ENCODE peak calls at places on chromosomes 5 and 9, in four cellular contexts. One of them, this sample, is unnamed.
A peak's percentile ranks its signal among the peaks of the same experiment; 100 is the strongest.

GRCh38 chr5:57681942-57682341 is 199.3 kb upstream of the ACTBL2 start:
- DNase-seq in coronary artery: no peak
- DNase-seq in spleen: no peak
- DNase-seq in OCI-LY7: no peak
- DNase-seq in this sample: no peak

GRCh38 chr5:50945139-50945538 is 278.7 kb downstream of the PARP8 start:
- DNase-seq in OCI-LY7: no peak
- DNase-seq in spleen: no peak
- DNase-seq in coronary artery: no peak
- DNase-seq in this sample: no peak

GRCh38 chr5:53406630-53407316 is 73.7 kb upstream of the FST start:
- DNase-seq in OCI-LY7: no peak
- DNase-seq in coronary artery: no peak
- DNase-seq in spleen: no peak
- DNase-seq in this sample: no peak

GRCh38 chr9:130930132-130930803 is 8.8 kb downstream of the FIBCD1 start:
- DNase-seq in coronary artery: no peak
- DNase-seq in spleen: no peak
- DNase-seq in OCI-LY7: no peak
- DNase-seq in this sample: no peak

GRCh38 chr5:141182248-141182647 is at the start of gene PCDHB16:
- DNase-seq in coronary artery: no peak
- DNase-seq in OCI-LY7: no peak
- DNase-seq in spleen: no peak
- DNase-seq in this sample: peak; percentile 7

GRCh38 chr9:18159254-18159653 is 314.7 kb upstream of the ADAMTSL1 start:
- DNase-seq in spleen: no peak
- DNase-seq in coronary artery: no peak
- DNase-seq in OCI-LY7: no peak
- DNase-seq in this sample: no peak

GRCh38 chr5:167030500-167031120 is 1260.8 kb upstream of the WWC1 start:
- DNase-seq in OCI-LY7: no peak
- DNase-seq in spleen: no peak
- DNase-seq in coronary artery: no peak
- DNase-seq in this sample: peak; percentile 16

GRCh38 chr5:140340605-140341004 is 5.8 kb downstream of the HBEGF start:
- DNase-seq in coronary artery: no peak
- DNase-seq in spleen: no peak
- DNase-seq in OCI-LY7: no peak
- DNase-seq in this sample: no peak

GRCh38 chr9:126715382-126715781 is 89.5 kb upstream of the ZBTB43 start:
- DNase-seq in coronary artery: no peak
- DNase-seq in spleen: no peak
- DNase-seq in OCI-LY7: no peak
- DNase-seq in this sample: no peak

GRCh38 chr5:33794550-33795300 is 97.1 kb downstream of the ADAMTS12 start:
- DNase-seq in OCI-LY7: no peak
- DNase-seq in spleen: no peak
- DNase-seq in coronary artery: no peak
- DNase-seq in this sample: no peak

GRCh38 chr5:5767286-5767928 is 344.9 kb downstream of the ICE1 start:
- DNase-seq in coronary artery: no peak
- DNase-seq in spleen: no peak
- DNase-seq in OCI-LY7: no peak
- DNase-seq in this sample: no peak

GRCh38 chr9:132595319-132595718 is 12.9 kb downstream of the BARHL1 start:
- DNase-seq in OCI-LY7: no peak
- DNase-seq in spleen: no peak
- DNase-seq in coronary artery: no peak
- DNase-seq in this sample: no peak

GRCh38 chr5:150781706-150782614 is 3.4 kb downstream of the SMIM3 start:
- DNase-seq in coronary artery: no peak
- DNase-seq in spleen: no peak
- DNase-seq in OCI-LY7: no peak
- DNase-seq in this sample: no peak

GRCh38 chr5:77679791-77680190 is 41.3 kb upstream of the OTP start:
- DNase-seq in coronary artery: no peak
- DNase-seq in OCI-LY7: no peak
- DNase-seq in spleen: no peak
- DNase-seq in this sample: no peak

GRCh38 chr5:33470544-33470943 is 29.8 kb downstream of the TARS1 start:
- DNase-seq in spleen: no peak
- DNase-seq in OCI-LY7: peak; percentile 13
- DNase-seq in coronary artery: no peak
- DNase-seq in this sample: peak; percentile 9

GRCh38 chr9:26524225-26524624 is 368.4 kb downstream of the CAAP1 start:
- DNase-seq in coronary artery: no peak
- DNase-seq in OCI-LY7: no peak
- DNase-seq in spleen: no peak
- DNase-seq in this sample: no peak

GRCh38 chr5:166341708-166342329 is 1949.6 kb upstream of the WWC1 start:
- DNase-seq in coronary artery: no peak
- DNase-seq in OCI-LY7: no peak
- DNase-seq in spleen: no peak
- DNase-seq in this sample: peak; percentile 29

GRCh38 chr5:178207917-178208280 is 3.6 kb downstream of the HNRNPAB start:
- DNase-seq in coronary artery: peak; percentile 40
- DNase-seq in OCI-LY7: no peak
- DNase-seq in spleen: peak; percentile 28
- DNase-seq in this sample: no peak

GRCh38 chr9:92952861-92953620 is 5.7 kb downstream of the FGD3 start:
- DNase-seq in coronary artery: no peak
- DNase-seq in OCI-LY7: no peak
- DNase-seq in spleen: no peak
- DNase-seq in this sample: no peak

GRCh38 chr9:87007711-87008360 is 60.5 kb upstream of the GAS1 start:
- DNase-seq in spleen: no peak
- DNase-seq in OCI-LY7: no peak
- DNase-seq in coronary artery: no peak
- DNase-seq in this sample: no peak

GRCh38 chr5:368162-369084 is 46.9 kb downstream of the AHRR start:
- DNase-seq in spleen: peak; percentile 78
- DNase-seq in coronary artery: peak; percentile 45
- DNase-seq in OCI-LY7: peak; percentile 24
- DNase-seq in this sample: no peak

GRCh38 chr5:21212026-21212425 is 1224.0 kb upstream of the CDH18 start:
- DNase-seq in coronary artery: no peak
- DNase-seq in spleen: no peak
- DNase-seq in OCI-LY7: no peak
- DNase-seq in this sample: no peak

GRCh38 chr9:4415281-4415680 is 75.0 kb upstream of the SLC1A1 start:
- DNase-seq in spleen: no peak
- DNase-seq in coronary artery: no peak
- DNase-seq in OCI-LY7: no peak
- DNase-seq in this sample: no peak

GRCh38 chr9:137582286-137582860 is 3.6 kb upstream of the DPH7 start:
- DNase-seq in OCI-LY7: peak; percentile 57
- DNase-seq in coronary artery: no peak
- DNase-seq in spleen: no peak
- DNase-seq in this sample: no peak

GRCh38 chr5:156094001-156094400 is 233.0 kb upstream of the SGCD start:
- DNase-seq in spleen: no peak
- DNase-seq in OCI-LY7: no peak
- DNase-seq in coronary artery: no peak
- DNase-seq in this sample: no peak

GRCh38 chr5:38948501-38948900 is 102.7 kb downstream of the OSMR start:
- DNase-seq in coronary artery: no peak
- DNase-seq in spleen: no peak
- DNase-seq in OCI-LY7: no peak
- DNase-seq in this sample: no peak

GRCh38 chr5:157821822-157822622 is 36.9 kb downstream of the CLINT1 start:
- DNase-seq in spleen: no peak
- DNase-seq in OCI-LY7: no peak
- DNase-seq in coronary artery: no peak
- DNase-seq in this sample: no peak

GRCh38 chr9:95330720-95331404 is 13.4 kb upstream of the FANCC start:
- DNase-seq in spleen: no peak
- DNase-seq in OCI-LY7: no peak
- DNase-seq in coronary artery: no peak
- DNase-seq in this sample: no peak

GRCh38 chr5:126334755-126335154 is 88.5 kb upstream of the GRAMD2B start:
- DNase-seq in OCI-LY7: no peak
- DNase-seq in coronary artery: no peak
- DNase-seq in spleen: no peak
- DNase-seq in this sample: no peak

GRCh38 chr5:1476181-1476966 is 31.1 kb upstream of the SLC6A3 start:
- DNase-seq in coronary artery: no peak
- DNase-seq in spleen: peak; percentile 81
- DNase-seq in OCI-LY7: no peak
- DNase-seq in this sample: no peak

GRCh38 chr5:139749242-139749641 is 46.4 kb upstream of the PSD2 start:
- DNase-seq in coronary artery: no peak
- DNase-seq in spleen: no peak
- DNase-seq in OCI-LY7: no peak
- DNase-seq in this sample: no peak

GRCh38 chr5:146756546-146756945 is 122.0 kb downstream of the PPP2R2B start:
- DNase-seq in OCI-LY7: no peak
- DNase-seq in spleen: no peak
- DNase-seq in coronary artery: no peak
- DNase-seq in this sample: no peak

GRCh38 chr5:2877520-2877919 is 126.0 kb upstream of the IRX2 start:
- DNase-seq in spleen: no peak
- DNase-seq in coronary artery: peak; percentile 17
- DNase-seq in OCI-LY7: no peak
- DNase-seq in this sample: no peak

GRCh38 chr9:117253256-117253655 is 161.6 kb downstream of the ASTN2 start:
- DNase-seq in OCI-LY7: no peak
- DNase-seq in coronary artery: no peak
- DNase-seq in spleen: no peak
- DNase-seq in this sample: no peak

GRCh38 chr9:100111235-100111634 is 12.2 kb downstream of the INVS start:
- DNase-seq in spleen: no peak
- DNase-seq in OCI-LY7: no peak
- DNase-seq in coronary artery: peak; percentile 84
- DNase-seq in this sample: no peak

GRCh38 chr5:123142206-123142915 is 53.3 kb downstream of the PRDM6 start:
- DNase-seq in coronary artery: no peak
- DNase-seq in OCI-LY7: no peak
- DNase-seq in spleen: no peak
- DNase-seq in this sample: no peak
- H3K4me3 ChIP-seq in coronary artery: no peak overlapping the region
- H3K4me3 ChIP-seq in OCI-LY7: no peak overlapping the region
- H3K4me3 ChIP-seq in spleen: no peak overlapping the region
- H3K4me3 ChIP-seq in this sample: no peak overlapping the region

DNA sequence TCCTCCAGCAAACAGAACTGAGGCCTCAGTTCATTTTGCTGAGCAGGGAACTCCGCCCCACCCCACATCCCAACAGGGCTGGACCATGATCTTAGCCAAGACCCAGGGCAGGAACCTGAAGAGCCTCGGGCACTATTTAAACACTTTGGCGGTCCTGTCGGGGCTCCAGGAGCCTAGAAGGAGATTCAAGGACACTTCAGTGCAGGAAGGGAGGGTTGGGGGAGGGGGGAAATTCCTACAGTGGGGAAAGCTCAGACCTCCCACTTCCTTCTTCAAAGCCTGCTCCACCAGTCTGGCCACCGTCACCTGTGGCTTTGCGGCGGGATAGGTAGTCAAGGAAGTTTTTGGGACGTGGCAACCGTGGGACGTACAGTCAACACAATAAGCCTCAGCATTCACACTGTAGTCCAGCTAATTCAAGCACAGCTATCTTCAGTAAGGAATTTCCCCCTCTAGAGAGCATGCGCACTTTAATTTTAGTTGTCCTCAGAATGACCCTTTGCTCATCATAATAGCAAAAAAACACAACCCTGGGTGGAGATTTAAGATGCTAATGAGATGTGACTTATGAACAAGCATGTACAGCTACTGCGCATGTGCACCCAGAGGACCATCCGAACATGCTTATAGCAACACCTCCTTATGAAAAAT is 30.9 kb downstream of the S1PR3 start:
- DNase-seq in spleen: no peak
- DNase-seq in coronary artery: no peak
- DNase-seq in OCI-LY7: no peak
- DNase-seq in this sample: no peak
- H3K4me3 ChIP-seq in spleen: no peak overlapping the region
- H3K4me3 ChIP-seq in coronary artery: no peak overlapping the region
- H3K4me3 ChIP-seq in OCI-LY7: no peak overlapping the region
- H3K4me3 ChIP-seq in this sample: no peak overlapping the region

GRCh38 chr5:89728134-89728533 is 681.4 kb downstream of the CETN3 start:
- DNase-seq in spleen: no peak
- DNase-seq in coronary artery: no peak
- DNase-seq in OCI-LY7: no peak
- DNase-seq in this sample: no peak
- H3K4me3 ChIP-seq in spleen: no peak overlapping the region
- H3K4me3 ChIP-seq in coronary artery: no peak overlapping the region
- H3K4me3 ChIP-seq in OCI-LY7: no peak overlapping the region
- H3K4me3 ChIP-seq in this sample: no peak overlapping the region

DNA sequence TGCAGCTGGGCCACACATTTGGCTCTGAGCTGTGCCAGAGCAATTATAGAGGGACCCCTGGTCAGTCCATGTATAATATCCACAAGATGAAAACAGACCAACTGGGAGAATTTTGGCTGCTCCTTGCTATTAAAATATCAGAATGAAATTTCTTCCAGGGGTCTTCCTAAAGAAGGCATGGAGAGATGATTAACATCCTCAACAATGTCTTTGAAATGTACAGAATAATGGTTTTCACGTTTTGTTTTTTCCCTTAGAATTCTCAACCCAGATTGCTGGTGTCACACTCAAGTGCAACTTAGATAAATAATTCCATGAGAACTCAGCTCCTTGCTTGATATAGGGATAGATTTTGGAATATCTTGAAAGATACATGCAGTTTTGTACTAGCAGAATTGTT is 148.3 kb upstream of the SLC24A2 start:
- DNase-seq in coronary artery: no peak
- DNase-seq in OCI-LY7: no peak
- DNase-seq in spleen: no peak
- DNase-seq in this sample: no peak
- H3K4me3 ChIP-seq in coronary artery: no peak overlapping the region
- H3K4me3 ChIP-seq in OCI-LY7: no peak overlapping the region
- H3K4me3 ChIP-seq in spleen: no peak overlapping the region
- H3K4me3 ChIP-seq in this sample: no peak overlapping the region

GRCh38 chr9:91419222-91420191 is 4.1 kb downstream of the NFIL3 start:
- DNase-seq in coronary artery: no peak
- DNase-seq in spleen: no peak
- DNase-seq in OCI-LY7: no peak
- DNase-seq in this sample: no peak
- H3K4me3 ChIP-seq in coronary artery: peak overlapping the region; percentile 30
- H3K4me3 ChIP-seq in spleen: no peak overlapping the region
- H3K4me3 ChIP-seq in OCI-LY7: no peak overlapping the region
- H3K4me3 ChIP-seq in this sample: no peak overlapping the region

GRCh38 chr9:88775559-88775958 is 215.7 kb upstream of the S1PR3 start:
- DNase-seq in coronary artery: no peak
- DNase-seq in spleen: no peak
- DNase-seq in OCI-LY7: no peak
- DNase-seq in this sample: no peak
- H3K4me3 ChIP-seq in coronary artery: no peak overlapping the region
- H3K4me3 ChIP-seq in spleen: no peak overlapping the region
- H3K4me3 ChIP-seq in OCI-LY7: no peak overlapping the region
- H3K4me3 ChIP-seq in this sample: no peak overlapping the region